ENCODE peak calls at places on chromosomes 4 and X, in six cellular contexts. O, J, Q, L, N and D are unnamed samples.

GRCh38 chr4:86542319-86543027 is 51.6 kb upstream of the PTPN13 start:
- DNase-seq in N (no peak), L (no peak), J (no peak), O (no peak), Q (no peak), D (no peak)

GRCh38 chr4:2923141-2923551 is 40.1 kb downstream of the NOP14 start:
- DNase-seq in N (no peak), L (no peak), Q (no peak), J (no peak), O (peak; percentile 55), D (no peak)

GRCh38 chrX:25005382-25006185 is 10.2 kb downstream of the ARX start:
- DNase-seq in O (no peak), L (no peak), N (no peak), Q (no peak), J (no peak), D (no peak)

GRCh38 chr4:2261110-2261852 is 628 bp downstream of the MXD4 start:
- DNase-seq in J (peak; percentile 42), Q (peak; percentile 30), L (peak; percentile 30), N (peak; percentile 83), O (peak; percentile 30), D (peak; percentile 86)

GRCh38 chr4:87838207-87838606 is 5.4 kb downstream of the MEPE start:
- DNase-seq in J (no peak), L (no peak), O (no peak), Q (no peak), N (no peak), D (no peak)

GRCh38 chr4:84804126-84804525 is 162.4 kb downstream of the WDFY3 start:
- DNase-seq in O (no peak), L (no peak), J (no peak), N (no peak), Q (no peak), D (no peak)

GRCh38 chr4:40350627-40351227 is 15.6 kb downstream of the CHRNA9 start:
- DNase-seq in N (no peak), L (no peak), J (no peak), O (no peak), Q (no peak), D (peak; percentile 19)

GRCh38 chrX:73930300-73930699 is 367.3 kb downstream of the CHIC1 start:
- DNase-seq in J (no peak), L (no peak), Q (peak; percentile 51), N (no peak), O (peak; percentile 55), D (no peak)

GRCh38 chr4:137611998-137612700 is 79.9 kb upstream of the PCDH18 start:
- DNase-seq in N (no peak), L (no peak), Q (no peak), O (no peak), J (no peak), D (no peak)

GRCh38 chr4:118920247-118920646 is 31.6 kb downstream of the SYNPO2 start:
- DNase-seq in O (no peak), Q (no peak), L (no peak), J (no peak), N (no peak), D (no peak)

GRCh38 chr4:128775916-128776315 is 33.6 kb upstream of the JADE1 start:
- DNase-seq in J (no peak), N (no peak), L (no peak), Q (no peak), O (no peak), D (no peak)

GRCh38 chr4:39346856-39347519 is 19.2 kb downstream of the RFC1 start:
- DNase-seq in O (no peak), L (no peak), Q (no peak), J (no peak), N (no peak), D (no peak)

GRCh38 chr4:40916880-40917279 is 167.1 kb downstream of the NSUN7 start:
- DNase-seq in O (no peak), Q (peak; percentile 32), J (no peak), L (no peak), N (no peak), D (peak; percentile 47)

GRCh38 chrX:129310000-129310399 is 213.3 kb downstream of the SMARCA1 start:
- DNase-seq in J (no peak), N (no peak), L (no peak), O (no peak), Q (no peak), D (no peak)

GRCh38 chrX:71282514-71283408 is 674 bp upstream of the NONO start:
- DNase-seq in J (peak; percentile 23), Q (peak; percentile 53), O (peak; percentile 47), N (no peak), L (peak; percentile 22), D (no peak)

GRCh38 chr4:74117024-74117534 is 18.1 kb upstream of the CXCL2 start:
- DNase-seq in Q (no peak), L (no peak), J (no peak), O (peak; percentile 95), N (no peak), D (no peak)

GRCh38 chr4:72496119-72496518 is 72.9 kb downstream of the ADAMTS3 start:
- DNase-seq in N (no peak), L (no peak), Q (no peak), J (no peak), O (peak; percentile 78), D (no peak)

GRCh38 chrX:39766085-39766726 is 331.6 kb downstream of the BCOR start:
- DNase-seq in Q (no peak), J (no peak), N (no peak), L (no peak), O (no peak), D (no peak)

GRCh38 chr4:25088342-25088952 is 57.7 kb upstream of the LGI2 start:
- DNase-seq in O (no peak), J (no peak), Q (no peak), N (no peak), L (no peak), D (peak; percentile 27)

GRCh38 chr4:20809796-20810195 is 109.5 kb downstream of the PACRGL start:
- DNase-seq in N (no peak), O (peak; percentile 96), J (no peak), L (no peak), Q (no peak), D (no peak)

GRCh38 chr4:22356996-22357596 is 158.8 kb downstream of the ADGRA3 start:
- DNase-seq in N (no peak), O (peak; percentile 26), J (no peak), L (no peak), Q (peak; percentile 23), D (no peak)

GRCh38 chrX:9897761-9898161 is 69.4 kb upstream of the CLDN34 start:
- DNase-seq in L (no peak), J (no peak), O (peak; percentile 47), N (no peak), Q (peak; percentile 42), D (no peak)

GRCh38 chr4:153291562-153291961 is 52.9 kb upstream of the MND1 start:
- DNase-seq in L (no peak), N (no peak), J (no peak), O (no peak), Q (no peak), D (no peak)

GRCh38 chr4:187469627-187470026 is 525.9 kb upstream of the ZFP42 start:
- DNase-seq in O (no peak), N (no peak), J (no peak), L (no peak), Q (no peak), D (no peak)

GRCh38 chr4:137635596-137635995 is 103.3 kb upstream of the PCDH18 start:
- DNase-seq in O (no peak), L (no peak), J (no peak), N (no peak), Q (no peak), D (no peak)

GRCh38 chr4:87527446-87528240 is 1.5 kb downstream of the SPARCL1 start:
- DNase-seq in Q (no peak), J (no peak), O (no peak), L (no peak), N (no peak), D (no peak)

GRCh38 chr4:123025398-123025797 is 103.0 kb upstream of the NUDT6 start:
- DNase-seq in J (no peak), Q (no peak), L (no peak), O (no peak), N (no peak), D (no peak)

GRCh38 chrX:139881572-139881971 is 51.3 kb downstream of the ATP11C start:
- DNase-seq in J (no peak), Q (no peak), L (no peak), N (no peak), O (no peak), D (no peak)

GRCh38 chr4:45007499-45007898 is 281.1 kb upstream of the GNPDA2 start:
- DNase-seq in L (no peak), J (no peak), O (no peak), N (no peak), Q (no peak), D (no peak)